ENCODE peak calls at places on chromosome 14, in six cellular contexts. U, M, T, E, L and R are unnamed samples.

GRCh38 chr14:58822856-58823255 is 185.1 kb downstream of the DACT1 start:
- DNase-seq in U (no peak), E (no peak), T (no peak), M (no peak), L (no peak), R (no peak)

GRCh38 chr14:62006116-62006737 is 244.0 kb downstream of the SNAPC1 start:
- DNase-seq in E (no peak), U (no peak), M (no peak), L (no peak), T (no peak), R (no peak)

GRCh38 chr14:78612666-78613065 is 442.5 kb downstream of the NRXN3 start:
- DNase-seq in L (no peak), M (no peak), U (no peak), T (no peak), E (no peak), R (no peak)

GRCh38 chr14:94376976-94377865 is 11.2 kb downstream of the SERPINA1 start:
- DNase-seq in L (no peak), T (no peak), M (no peak), E (no peak), U (no peak), R (no peak)

GRCh38 chr14:57209561-57209960 is 59.1 kb downstream of the EXOC5 start:
- DNase-seq in L (peak), E (peak), M (no peak), T (no peak), U (no peak), R (peak)

GRCh38 chr14:58828298-58828697 is 190.5 kb downstream of the DACT1 start:
- DNase-seq in M (no peak), L (no peak), U (no peak), E (no peak), T (no peak), R (no peak)

GRCh38 chr14:21069388-21070082 is 569 bp upstream of the ARHGEF40 start:
- DNase-seq in M (peak), L (peak), E (peak), U (peak), T (no peak), R (peak)

GRCh38 chr14:38143651-38144505 is 63.8 kb upstream of the SSTR1 start:
- DNase-seq in U (no peak), T (no peak), E (no peak), M (no peak), L (peak), R (peak)

GRCh38 chr14:98599082-98599481 is 672.9 kb downstream of the BCL11B start:
- DNase-seq in U (no peak), E (no peak), M (no peak), T (no peak), L (no peak), R (no peak)

GRCh38 chr14:77037886-77038511 is 9.5 kb upstream of the IRF2BPL start:
- DNase-seq in L (peak), E (no peak), M (no peak), T (no peak), U (no peak), R (no peak)

GRCh38 chr14:95185452-95186392 is 28.4 kb upstream of the DICER1 start:
- DNase-seq in T (no peak), E (peak), U (no peak), M (no peak), L (peak), R (peak)

GRCh38 chr14:61941421-61941805 is 179.2 kb downstream of the SNAPC1 start:
- DNase-seq in E (peak), U (no peak), M (no peak), L (no peak), T (no peak), R (no peak)

GRCh38 chr14:75417674-75418073 is 10.1 kb upstream of the JDP2 start:
- DNase-seq in T (no peak), M (no peak), L (peak), U (no peak), E (no peak), R (peak)

GRCh38 chr14:75424496-75424895 is 3.3 kb upstream of the JDP2 start:
- DNase-seq in L (no peak), T (no peak), E (no peak), U (no peak), M (no peak), R (no peak)

GRCh38 chr14:75422169-75422568 is 5.7 kb upstream of the JDP2 start:
- DNase-seq in U (no peak), M (no peak), T (no peak), E (peak), L (peak), R (peak)

GRCh38 chr14:75418779-75419768 is 8.7 kb upstream of the JDP2 start:
- DNase-seq in M (peak), U (peak), T (peak), E (peak), L (no peak), R (no peak)
- H4K8ac ChIP-seq in M (no peak), U (no peak), T (no peak), E (no peak), L (peak), R (no peak)

DNA sequence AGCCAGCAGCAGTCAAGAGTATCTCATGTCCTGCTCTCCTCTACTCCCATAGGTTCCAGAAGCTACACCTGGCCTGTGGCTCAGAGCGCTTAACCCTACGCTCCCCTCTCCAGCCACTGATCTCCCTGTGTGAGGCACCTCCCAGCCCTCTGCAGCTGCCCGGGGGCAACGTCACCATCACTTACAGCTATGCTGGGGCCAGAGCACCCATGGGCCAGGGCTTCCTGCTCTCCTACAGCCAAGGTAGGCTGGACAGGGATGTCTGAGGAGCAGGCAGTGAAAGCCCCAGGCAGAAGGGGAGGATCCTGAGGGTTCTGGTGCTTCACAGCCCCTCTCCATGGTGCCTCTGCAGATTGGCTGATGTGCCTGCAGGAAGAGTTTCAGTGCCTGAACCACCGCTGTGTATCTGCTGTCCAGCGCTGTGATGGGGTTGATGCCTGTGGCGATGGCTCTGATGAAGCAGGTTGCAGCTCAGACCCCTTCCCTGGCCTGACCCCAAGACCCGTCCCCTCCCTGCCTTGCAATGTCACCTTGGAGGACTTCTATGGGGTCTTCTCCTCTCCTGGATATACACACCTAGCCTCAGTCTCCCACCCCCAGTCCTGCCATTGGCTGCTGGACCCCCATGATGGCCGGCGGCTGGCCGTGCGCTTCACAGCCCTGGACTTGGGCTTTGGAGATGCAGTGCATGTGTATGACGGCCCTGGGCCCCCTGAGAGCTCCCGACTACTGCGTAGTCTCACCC is 3.6 kb downstream of the LRP10 start:
- DNase-seq in M (no peak), E (no peak), U (no peak), L (no peak), T (no peak), R (no peak)
- H4K91ac ChIP-seq in M (no peak), E (no peak), U (no peak), L (no peak), T (no peak), R (no peak)

GRCh38 chr14:69151458-69152180 is 1.3 kb downstream of the DCAF5 start:
- DNase-seq in T (peak), E (peak), M (peak), U (peak), L (peak), R (peak)
- H4K8ac ChIP-seq in T (peak), E (peak), M (peak), U (no peak), L (peak), R (peak)

GRCh38 chr14:39228044-39228443 is 5.7 kb upstream of the MIA2 start:
- DNase-seq in L (no peak), T (no peak), E (peak), M (no peak), U (no peak), R (no peak)
- H4K91ac ChIP-seq in L (no peak), T (no peak), E (no peak), M (no peak), U (no peak), R (no peak)

GRCh38 chr14:54840798-54841197 is 61.8 kb downstream of the GCH1 start:
- DNase-seq in M (no peak), T (no peak), E (no peak), U (no peak), L (no peak), R (no peak)
- H4K8ac ChIP-seq in M (no peak), T (no peak), E (no peak), U (no peak), L (no peak), R (no peak)

GRCh38 chr14:104049576-104050240 is 35.8 kb upstream of the ASPG start:
- DNase-seq in E (no peak), M (no peak), L (peak), T (no peak), U (no peak), R (no peak)
- H4K91ac ChIP-seq in E (no peak), M (no peak), L (no peak), T (no peak), U (no peak), R (no peak)

GRCh38 chr14:24074625-24075484 is 3.5 kb downstream of the CPNE6 start:
- DNase-seq in T (no peak), L (no peak), E (no peak), M (no peak), U (no peak), R (no peak)
- H4K8ac ChIP-seq in T (no peak), L (no peak), E (no peak), M (no peak), U (no peak), R (no peak)

GRCh38 chr14:73762375-73762822 is 48.2 kb upstream of the PNMA1 start:
- DNase-seq in T (no peak), U (no peak), M (no peak), E (peak), L (peak), R (no peak)
- H4K91ac ChIP-seq in T (no peak), U (no peak), M (no peak), E (no peak), L (peak), R (no peak)